ENCODE peak calls at places on chromosomes 2 and 18, in nine cellular contexts. C is left ventricle myocardium inferior, G is endothelial cell of umbilical vein, Z is HL-60, X is right lobe of liver, S is cardiac muscle cell, N is pancreas, L is left lung, V is upper lobe of right lung. M is an unnamed sample.

GRCh38 chr18:59052965-59053960 is 86.4 kb upstream of the SEC11C start:
- DNase-seq in G (no peak), V (no peak), S (peak; percentile 34), L (no peak), C (no peak), Z (no peak), X (no peak), N (no peak), M (no peak)

GRCh38 chr2:239306274-239307220 is 94.3 kb downstream of the HDAC4 start:
- DNase-seq in X (peak; percentile 41), N (peak; percentile 18), G (no peak), C (no peak), Z (no peak), S (no peak), V (no peak), L (no peak), M (no peak)

GRCh38 chr2:235382091-235383000 is 111.5 kb upstream of the AGAP1 start:
- DNase-seq in Z (no peak), L (no peak), G (no peak), N (no peak), S (no peak), V (no peak), C (no peak), X (peak; percentile 83), M (no peak)

GRCh38 chr2:9852881-9853280 is 9.6 kb downstream of the TAF1B start:
- DNase-seq in L (no peak), G (no peak), C (no peak), S (no peak), X (no peak), V (no peak), Z (no peak), N (no peak), M (no peak)

GRCh38 chr18:8844721-8845148 is 139.4 kb downstream of the MTCL1 start:
- DNase-seq in N (no peak), G (no peak), S (no peak), Z (no peak), X (no peak), L (no peak), C (no peak), V (no peak), M (no peak)

GRCh38 chr2:88642278-88642677 is 15.0 kb upstream of the EIF2AK3 start:
- DNase-seq in C (no peak), L (no peak), X (no peak), V (no peak), Z (no peak), G (no peak), N (no peak), S (no peak), M (no peak)

GRCh38 chr2:165803123-165803760 is 9.2 kb upstream of the GALNT3 start:
- DNase-seq in S (peak; percentile 90), C (no peak), X (no peak), N (no peak), V (no peak), L (no peak), G (no peak), Z (no peak), M (no peak)

GRCh38 chr2:85935746-85936208 is 47.0 kb upstream of the ST3GAL5 start:
- DNase-seq in L (no peak), Z (no peak), X (no peak), G (peak; percentile 44), N (no peak), S (peak; percentile 75), C (no peak), V (no peak), M (no peak)

GRCh38 chr2:239175181-239175580 is 225.6 kb downstream of the HDAC4 start:
- DNase-seq in N (no peak), G (no peak), S (no peak), Z (no peak), L (no peak), C (no peak), X (peak; percentile 21), V (peak; percentile 39), M (no peak)

GRCh38 chr2:178152033-178152432 is 39.8 kb downstream of the RBM45 start:
- DNase-seq in G (no peak), N (no peak), V (no peak), L (no peak), S (peak; percentile 15), C (no peak), Z (no peak), X (peak; percentile 56), M (no peak)

GRCh38 chr2:45643543-45644542 is 7.6 kb upstream of the PRKCE start:
- DNase-seq in L (peak; percentile 97), X (peak; percentile 77), S (peak; percentile 68), C (peak; percentile 70), N (peak; percentile 88), V (peak; percentile 88), Z (no peak), G (peak; percentile 51), M (peak; percentile 76)

GRCh38 chr2:17373736-17374135 is 144.5 kb downstream of the RAD51AP2 start:
- DNase-seq in X (no peak), Z (no peak), G (no peak), C (no peak), V (no peak), L (no peak), N (no peak), S (no peak), M (no peak)

GRCh38 chr2:75607988-75608683 is 38.4 kb upstream of the MRPL19 start:
- DNase-seq in G (peak; percentile 19), N (no peak), S (no peak), C (no peak), Z (no peak), V (no peak), X (no peak), L (no peak), M (no peak)

GRCh38 chr2:75603477-75603876 is 42.7 kb upstream of the EVA1A start:
- DNase-seq in L (no peak), V (no peak), X (no peak), C (no peak), S (no peak), N (no peak), G (no peak), Z (no peak), M (no peak)

GRCh38 chr2:75606851-75607798 is 39.5 kb upstream of the MRPL19 start:
- DNase-seq in V (no peak), G (peak; percentile 20), S (peak; percentile 68), X (no peak), Z (no peak), L (no peak), N (no peak), C (no peak), M (no peak)

GRCh38 chr2:75604479-75604878 is 42.1 kb upstream of the MRPL19 start:
- DNase-seq in Z (no peak), G (no peak), X (no peak), C (no peak), V (no peak), N (no peak), S (no peak), L (no peak), M (no peak)

GRCh38 chr2:75605770-75606535 is 40.6 kb upstream of the MRPL19 start:
- DNase-seq in S (peak; percentile 96), N (no peak), G (peak; percentile 82), V (no peak), C (no peak), L (no peak), X (no peak), Z (no peak), M (no peak)
- TF ChIP-seq CTCF in S (peak; percentile 46), N (no peak), G (peak; percentile 10), V (peak; percentile 10), C (no peak), L (no peak), X (no peak), Z (no peak), M (no peak)

DNA sequence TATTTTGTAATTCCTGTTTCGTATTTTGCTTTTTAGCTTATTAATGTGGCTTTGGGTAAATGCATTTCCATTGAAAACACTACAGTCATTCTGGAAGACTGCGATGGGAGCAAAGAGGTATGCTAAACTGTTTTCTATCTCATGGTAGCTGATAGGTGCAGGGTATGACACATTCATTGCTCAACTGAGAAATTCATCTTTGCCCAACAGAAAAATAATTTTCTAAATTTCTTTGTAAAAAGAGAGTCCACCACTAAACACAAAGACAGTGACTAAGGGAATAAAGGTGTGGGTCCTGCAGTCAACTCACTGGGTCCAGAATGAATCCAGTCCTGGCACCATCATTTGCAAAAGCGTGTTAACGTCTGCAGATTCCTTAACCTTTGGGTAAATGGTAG is 19.9 kb downstream of the ERMN start:
- DNase-seq in V (no peak), N (no peak), L (no peak), X (no peak), Z (no peak), S (no peak), G (no peak), C (no peak), M (no peak)
- H3K27ac ChIP-seq in V (no peak overlapping the region), N (no peak overlapping the region), L (no peak overlapping the region), X (no peak overlapping the region), Z (no peak overlapping the region), S (no peak overlapping the region), G (no peak overlapping the region), C (no peak overlapping the region), M (no peak overlapping the region)

GRCh38 chr2:136113767-136114070 is 4.2 kb downstream of the CXCR4 start:
- DNase-seq in C (no peak), L (no peak), V (no peak), N (no peak), G (no peak), X (no peak), Z (no peak), S (no peak), M (no peak)

GRCh38 chr2:136112949-136113766 is 4.8 kb downstream of the CXCR4 start:
- DNase-seq in X (no peak), V (no peak), S (no peak), Z (peak; percentile 88), N (no peak), G (no peak), C (no peak), L (no peak), M (no peak)

GRCh38 chr2:136115183-136115751 is 2.7 kb downstream of the CXCR4 start:
- DNase-seq in S (no peak), Z (peak; percentile 68), C (no peak), X (no peak), N (no peak), G (no peak), V (no peak), L (no peak), M (no peak)

GRCh38 chr2:136116111-136116812 is 1.7 kb downstream of the CXCR4 start:
- DNase-seq in S (peak; percentile 20), L (peak; percentile 84), V (peak; percentile 88), C (peak; percentile 62), X (peak; percentile 54), N (no peak), G (no peak), Z (peak; percentile 67), M (peak; percentile 92)

GRCh38 chr2:136114392-136114791 is 3.6 kb downstream of the CXCR4 start:
- DNase-seq in C (no peak), V (no peak), G (no peak), L (no peak), S (peak; percentile 3), X (no peak), N (no peak), Z (peak; percentile 43), M (no peak)
- H3K27me3 ChIP-seq in C (peaks cover 67% of the 10 kb centered on the region), V (peaks cover 34% of the 10 kb centered on the region), G (peaks cover 38% of the 10 kb centered on the region), L (peaks cover 40% of the 10 kb centered on the region), S (peaks cover 20% of the 10 kb centered on the region), X (no peaks in the 10 kb centered on the region), N (peaks cover 2% of the 10 kb centered on the region), Z (no peaks in the 10 kb centered on the region), M (no peaks in the 10 kb centered on the region)

GRCh38 chr2:241315183-241315878 is at the start of gene HDLBP:
- DNase-seq in G (peak; percentile 99), L (peak; percentile 99), S (peak; percentile 100), C (peak; percentile 99), X (peak; percentile 100), Z (peak; percentile 98), V (peak; percentile 100), N (peak; percentile 100), M (peak; percentile 100)
- TF ChIP-seq CTCF in G (peak; percentile 33), L (no peak), S (peak; percentile 25), C (no peak), X (no peak), Z (no peak), V (peak; percentile 36), N (no peak), M (peak; percentile 33)

M was measured in CD4-positive, alpha-beta T cell.